ENCODE peak calls at places on chromosome 14, in ten cellular contexts. B is NAMALWA, H is bronchial epithelial cell, Q is heart right ventricle, O is NCI-H2081, N is aorta, U is T-helper 2 cell, C is frontal cortex, E is pancreas, K is GM10248. I is an unnamed sample.

GRCh38 chr14:28763914-28764848 is 2.4 kb upstream of the FOXG1 start:
- DNase-seq in B (no peak), E (no peak), C (no peak), U (no peak), O (peak), K (no peak), H (no peak), N (no peak), Q (no peak), I (no peak)

GRCh38 chr14:105292810-105293711 is 7.7 kb downstream of the BRF1 start:
- DNase-seq in K (no peak), U (no peak), Q (no peak), B (no peak), C (peak), E (no peak), H (no peak), N (no peak), O (no peak), I (no peak)

GRCh38 chr14:105865266-105865903 is 339.0 kb downstream of the TMEM121 start:
- DNase-seq in U (no peak), B (no peak), H (no peak), C (no peak), E (no peak), K (no peak), Q (no peak), O (no peak), N (peak), I (no peak)

GRCh38 chr14:55221186-55221585 is 29.8 kb upstream of the DLGAP5 start:
- DNase-seq in O (no peak), H (peak), U (peak), Q (no peak), B (no peak), C (no peak), E (no peak), K (no peak), N (no peak), I (no peak)

GRCh38 chr14:88533203-88533602 is 21.6 kb downstream of the PTPN21 start:
- DNase-seq in Q (no peak), O (no peak), U (no peak), C (no peak), E (no peak), N (no peak), H (no peak), B (no peak), K (no peak), I (no peak)

GRCh38 chr14:103728141-103728540 is 12.5 kb downstream of the ZFYVE21 start:
- DNase-seq in O (no peak), N (peak), H (no peak), U (no peak), B (no peak), Q (no peak), K (no peak), C (no peak), E (no peak), I (no peak)

GRCh38 chr14:71472281-71472960 is 459.8 kb upstream of the RGS6 start:
- DNase-seq in C (no peak), O (no peak), E (no peak), H (no peak), B (no peak), K (peak), Q (no peak), N (no peak), U (peak), I (no peak)

GRCh38 chr14:39368261-39368959 is 63.8 kb downstream of the FBXO33 start:
- DNase-seq in K (peak), H (peak), N (peak), E (peak), U (peak), C (peak), Q (peak), B (peak), O (peak), I (no peak)

GRCh38 chr14:103535081-103535890 is 6.3 kb downstream of the TRMT61A start:
- DNase-seq in U (no peak), E (no peak), Q (no peak), C (no peak), B (no peak), O (no peak), N (peak), K (no peak), H (no peak), I (no peak)

GRCh38 chr14:100221419-100222218 is 17.3 kb upstream of the YY1 start:
- DNase-seq in O (peak), U (peak), B (peak), C (no peak), E (peak), H (peak), Q (peak), K (peak), N (peak), I (no peak)

GRCh38 chr14:21072781-21073339 is 2.8 kb downstream of the ARHGEF40 start:
- DNase-seq in H (no peak), Q (no peak), C (peak), U (no peak), N (no peak), B (no peak), E (no peak), O (no peak), K (no peak), I (no peak)

GRCh38 chr14:54944737-54945391 is 42.2 kb upstream of the GCH1 start:
- DNase-seq in K (no peak), N (no peak), O (no peak), Q (no peak), C (no peak), E (no peak), H (no peak), B (no peak), U (no peak), I (no peak)

GRCh38 chr14:22086149-22086548 is 412.5 kb upstream of the OR4E1 start:
- DNase-seq in N (no peak), H (no peak), C (no peak), E (no peak), B (no peak), U (no peak), O (no peak), Q (no peak), K (no peak), I (no peak)

GRCh38 chr14:80942158-80942738 is 710 bp upstream of the CEP128 start:
- DNase-seq in O (no peak), C (no peak), U (peak), K (no peak), B (peak), Q (no peak), H (peak), E (no peak), N (no peak), I (no peak)

GRCh38 chr14:34629344-34629656 is 648 bp downstream of the SNX6 start:
- DNase-seq in Q (no peak), B (peak), E (no peak), O (no peak), C (no peak), N (no peak), H (no peak), U (no peak), K (no peak), I (no peak)

GRCh38 chr14:35341454-35342159 is 49.4 kb downstream of the PSMA6 start:
- DNase-seq in K (peak), E (peak), H (peak), B (no peak), N (peak), U (peak), C (peak), O (peak), Q (peak), I (peak)

GRCh38 chr14:63840981-63841380 is 11.8 kb upstream of the SYNE2 start:
- DNase-seq in K (no peak), N (no peak), C (no peak), H (no peak), Q (no peak), B (peak), U (peak), E (no peak), O (no peak), I (no peak)

GRCh38 chr14:68655021-68655811 is 137.7 kb downstream of the ZFP36L1 start:
- DNase-seq in O (no peak), K (no peak), U (no peak), H (no peak), N (no peak), Q (no peak), C (no peak), E (peak), B (no peak), I (no peak)

GRCh38 chr14:38405851-38406630 is 150.1 kb upstream of the CLEC14A start:
- DNase-seq in E (no peak), C (no peak), O (peak), H (no peak), Q (no peak), U (no peak), K (no peak), N (no peak), B (no peak), I (no peak)

GRCh38 chr14:104805941-104806624 is 5.2 kb downstream of the ZBTB42 start:
- DNase-seq in N (peak), Q (no peak), O (no peak), K (no peak), H (no peak), C (no peak), E (no peak), U (no peak), B (no peak), I (no peak)

GRCh38 chr14:105369653-105370040 is 28.7 kb upstream of the TEX22 start:
- DNase-seq in K (no peak), N (no peak), E (no peak), H (no peak), B (no peak), O (no peak), U (no peak), C (no peak), Q (no peak), I (no peak)

GRCh38 chr14:61107896-61108295 is 126.9 kb downstream of the SLC38A6 start:
- DNase-seq in O (no peak), U (no peak), K (no peak), N (no peak), H (no peak), Q (no peak), C (no peak), E (no peak), B (no peak), I (no peak)

GRCh38 chr14:99733551-99734405 is 49.7 kb downstream of the CYP46A1 start:
- DNase-seq in C (no peak), B (no peak), U (no peak), N (peak), Q (peak), K (no peak), E (peak), O (no peak), H (no peak), I (no peak)

GRCh38 chr14:62689741-62690140 is 355.5 kb downstream of the KCNH5 start:
- DNase-seq in U (no peak), H (peak), C (no peak), B (no peak), E (no peak), K (no peak), Q (no peak), O (no peak), N (no peak), I (no peak)

I was measured in hypothalamus.